ENCODE peak calls at places on chromosome 20, in five cellular contexts. N is Peyer's patch, Q is K562, L is left lung, U is GM23248. E is an unnamed sample.

GRCh38 chr20:38123021-38123587 is 42.0 kb downstream of the TGM2 start:
- DNase-seq in Q (peak; percentile 53), L (no peak), N (peak; percentile 14), U (peak; percentile 73), E (no peak)

GRCh38 chr20:33566781-33567603 is 77.1 kb downstream of the CBFA2T2 start:
- DNase-seq in L (no peak), Q (no peak), U (no peak), N (no peak), E (no peak)

GRCh38 chr20:6919792-6920468 is 152.4 kb downstream of the BMP2 start:
- DNase-seq in L (no peak), Q (no peak), U (no peak), N (no peak), E (no peak)

GRCh38 chr20:57473246-57474042 is 51.5 kb downstream of the CTCFL start:
- DNase-seq in U (no peak), L (peak; percentile 85), N (peak; percentile 56), Q (no peak), E (no peak)

GRCh38 chr20:5973971-5974370 is 23.5 kb downstream of the MCM8 start:
- DNase-seq in L (no peak), U (no peak), Q (no peak), N (no peak), E (no peak)

GRCh38 chr20:44990957-44991356 is 24.6 kb downstream of the STK4 start:
- DNase-seq in L (no peak), Q (no peak), N (no peak), U (no peak), E (no peak)

GRCh38 chr20:42173440-42173839 is 555.3 kb upstream of the CHD6 start:
- DNase-seq in Q (no peak), N (no peak), U (no peak), L (no peak), E (no peak)

GRCh38 chr20:34579936-34580587 is 21.5 kb downstream of the MAP1LC3A start:
- DNase-seq in N (peak; percentile 63), L (no peak), U (peak; percentile 50), Q (no peak), E (no peak)

GRCh38 chr20:49323622-49324238 is 45.9 kb upstream of the ZNFX1 start:
- DNase-seq in N (no peak), U (peak; percentile 93), Q (peak; percentile 39), L (no peak), E (no peak)

GRCh38 chr20:5189917-5190316 is 63.1 kb downstream of the CDS2 start:
- DNase-seq in L (no peak), Q (no peak), N (no peak), U (no peak), E (no peak)

GRCh38 chr20:49388790-49389189 is 93.7 kb downstream of the KCNB1 start:
- DNase-seq in N (no peak), L (no peak), U (no peak), Q (no peak), E (no peak)

GRCh38 chr20:33648396-33649004 is 13.6 kb upstream of the C20orf144 start:
- DNase-seq in N (no peak), L (peak; percentile 69), U (peak; percentile 58), Q (no peak), E (no peak)

GRCh38 chr20:36008461-36009035 is 40.2 kb downstream of the CNBD2 start:
- DNase-seq in N (no peak), L (no peak), U (no peak), Q (no peak), E (no peak)

GRCh38 chr20:61538481-61539265 is 286.6 kb downstream of the CDH4 start:
- DNase-seq in N (no peak), L (no peak), Q (no peak), U (no peak), E (no peak)

GRCh38 chr20:25036331-25036936 is 21.5 kb downstream of the ACSS1 start:
- DNase-seq in U (no peak), L (no peak), N (no peak), Q (no peak), E (no peak)

GRCh38 chr20:45359406-45360148 is 3.4 kb upstream of the SYS1 start:
- DNase-seq in N (no peak), L (no peak), Q (no peak), U (peak; percentile 23), E (no peak)

GRCh38 chr20:15889924-15890256 is 683.4 kb downstream of the KIF16B start:
- DNase-seq in L (no peak), U (no peak), Q (no peak), N (no peak), E (no peak)
- H3K4me1 ChIP-seq in L (no peaks in the 10 kb centered on the region), U (no peaks in the 10 kb centered on the region), Q (no peaks in the 10 kb centered on the region), N (no peaks in the 10 kb centered on the region), E (no peaks in the 10 kb centered on the region)

GRCh38 chr20:63360850-63361497 is at the start of gene CHRNA4:
- DNase-seq in L (peak; percentile 58), U (peak; percentile 24), Q (no peak), N (no peak), E (no peak)
- H3K4me3 ChIP-seq in L (no peak within 1 kb of the TSS), U (no peak within 1 kb of the TSS), Q (no peak within 1 kb of the TSS), N (no peak within 1 kb of the TSS), E (no peak within 1 kb of the TSS)

GRCh38 chr20:43983359-43983758 is 68.7 kb downstream of the TOX2 start:
- DNase-seq in Q (peak; percentile 68), U (no peak), N (no peak), L (no peak), E (no peak)
- H3K27ac ChIP-seq in Q (no peak overlapping the region), U (no peak overlapping the region), N (no peak overlapping the region), L (no peak overlapping the region), E (no peak overlapping the region)

GRCh38 chr20:17650816-17651760 is 31.0 kb downstream of the RRBP1 start:
- DNase-seq in Q (no peak), L (no peak), U (peak; percentile 84), N (no peak), E (no peak)

GRCh38 chr20:17647391-17648305 is 34.4 kb downstream of the RRBP1 start:
- DNase-seq in U (no peak), N (no peak), L (no peak), Q (no peak), E (no peak)

GRCh38 chr20:17650301-17650761 is 31.7 kb downstream of the RRBP1 start:
- DNase-seq in L (no peak), U (peak; percentile 52), Q (no peak), N (no peak), E (no peak)

GRCh38 chr20:17648306-17648646 is 33.8 kb downstream of the RRBP1 start:
- DNase-seq in N (no peak), Q (no peak), U (no peak), L (no peak), E (no peak)

DNA sequence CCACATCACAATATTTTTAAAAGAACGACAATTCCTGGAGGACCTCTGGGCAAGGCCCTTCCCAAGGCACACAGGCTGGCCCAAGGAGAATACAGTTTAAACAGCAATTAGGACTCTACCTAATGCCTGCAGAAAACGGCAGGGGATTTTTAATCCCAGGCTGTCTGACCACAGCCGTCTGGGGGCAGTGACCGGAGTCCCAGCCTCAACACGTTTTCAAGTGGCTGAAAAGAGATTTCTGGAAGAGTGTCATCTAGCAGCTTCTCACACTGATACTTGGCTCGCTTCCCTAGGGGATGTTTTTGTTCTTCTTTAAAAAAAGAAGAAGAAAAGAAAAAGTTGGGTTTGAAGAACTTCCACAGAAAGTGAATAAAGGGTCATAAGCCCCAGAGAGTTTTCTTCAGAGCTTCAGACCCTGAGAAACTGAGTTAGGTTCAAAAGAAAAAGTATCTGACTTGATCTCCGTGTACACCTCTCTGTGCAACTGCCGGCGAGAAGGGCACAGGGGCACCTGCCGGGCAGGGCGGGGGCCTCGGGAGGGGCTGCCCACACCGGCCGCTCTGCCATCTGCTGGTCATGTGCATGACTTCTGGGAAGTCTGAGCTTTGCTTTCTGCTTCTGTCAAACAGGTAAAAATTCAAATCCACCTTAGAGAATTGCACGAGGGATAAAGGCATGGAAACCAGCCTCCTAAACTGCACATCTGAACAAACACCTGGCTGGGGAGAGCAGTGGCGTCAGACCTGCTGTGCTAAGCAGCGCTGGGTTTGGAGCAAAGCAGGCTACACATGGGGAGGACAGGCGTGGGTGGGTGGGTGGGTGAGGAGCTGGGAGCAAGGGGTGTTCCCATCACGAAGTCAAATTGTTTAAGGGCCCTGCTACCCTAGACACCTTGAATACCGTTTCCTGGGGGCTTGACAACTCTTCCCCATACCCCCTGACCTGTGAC is 33.0 kb downstream of the RRBP1 start:
- DNase-seq in N (no peak), Q (peak; percentile 21), L (no peak), U (no peak), E (no peak)
- H3K4me1 ChIP-seq in N (peaks cover 13% of the 10 kb centered on the region), Q (no peaks in the 10 kb centered on the region), L (peaks cover 41% of the 10 kb centered on the region), U (peaks cover 29% of the 10 kb centered on the region), E (no peaks in the 10 kb centered on the region)

GRCh38 chr20:51695574-51696303 is 72.5 kb downstream of the ATP9A start:
- DNase-seq in L (no peak), N (no peak), Q (no peak), U (peak; percentile 82), E (no peak)
- H3K4me3 ChIP-seq in L (no peak overlapping the region), N (no peak overlapping the region), Q (no peak overlapping the region), U (peak overlapping the region; percentile 25), E (no peak overlapping the region)

GRCh38 chr20:10634190-10634589 is 39.6 kb downstream of the JAG1 start:
- DNase-seq in N (no peak), L (no peak), U (no peak), Q (no peak), E (no peak)

GRCh38 chr20:10626896-10627295 is 46.9 kb downstream of the JAG1 start:
- DNase-seq in L (no peak), Q (no peak), N (no peak), U (no peak), E (no peak)

GRCh38 chr20:10633708-10634107 is 40.1 kb downstream of the JAG1 start:
- DNase-seq in N (no peak), Q (no peak), U (no peak), L (no peak), E (no peak)

GRCh38 chr20:10632681-10633509 is 40.9 kb downstream of the JAG1 start:
- DNase-seq in Q (no peak), N (no peak), U (no peak), L (no peak), E (no peak)

GRCh38 chr20:10629946-10630345 is 43.9 kb downstream of the JAG1 start:
- DNase-seq in Q (no peak), L (no peak), U (no peak), N (no peak), E (no peak)
- H3K27ac ChIP-seq in Q (no peak overlapping the region), L (no peak overlapping the region), U (no peak overlapping the region), N (no peak overlapping the region), E (no peak overlapping the region)

GRCh38 chr20:53749499-53749898 is 155.9 kb upstream of the ZNF217 start:
- DNase-seq in L (no peak), Q (no peak), U (no peak), N (no peak), E (no peak)
- H3K4me1 ChIP-seq in L (peaks cover 6% of the 10 kb centered on the region), Q (peaks cover 35% of the 10 kb centered on the region), U (peaks cover 32% of the 10 kb centered on the region), N (peaks cover 25% of the 10 kb centered on the region), E (peaks cover 35% of the 10 kb centered on the region)

GRCh38 chr20:51567622-51568021 is 25.1 kb upstream of the NFATC2 start:
- DNase-seq in L (no peak), U (no peak), Q (no peak), N (no peak), E (no peak)
- H3K4me3 ChIP-seq in L (no peak overlapping the region), U (no peak overlapping the region), Q (no peak overlapping the region), N (no peak overlapping the region), E (no peak overlapping the region)